ENCODE peak calls at places on chromosomes 11 and 22, in five cellular contexts. P is transverse colon, L is stomach, J is esophagus muscularis mucosa, F is HepG2. Y is an unnamed sample.
A peak's percentile ranks its signal among the peaks of the same experiment; 100 is the strongest.

GRCh38 chr22:27576815-27577564 is 224.6 kb downstream of the MN1 start:
- DNase-seq in P (no peak), L (no peak), J (no peak), F (no peak), Y (no peak)

GRCh38 chr22:50553310-50553709 is 7.6 kb downstream of the KLHDC7B start:
- DNase-seq in P (no peak), L (no peak), J (no peak), F (no peak), Y (no peak)

GRCh38 chr22:30336752-30337460 is 10.2 kb upstream of the TBC1D10A start:
- DNase-seq in P (no peak), L (no peak), J (no peak), F (no peak), Y (no peak)

GRCh38 chr11:69280451-69280850 is 13.5 kb upstream of the MYEOV start:
- DNase-seq in P (no peak), L (no peak), J (no peak), F (no peak), Y (no peak)

GRCh38 chr22:50174382-50175190 is 4.1 kb downstream of the PANX2 start:
- DNase-seq in P (no peak), L (no peak), J (no peak), F (no peak), Y (no peak)

GRCh38 chr11:64765841-64766682 is 6.3 kb upstream of the PYGM start:
- DNase-seq in P (no peak), L (no peak), J (no peak), F (no peak), Y (peak; percentile 70)

GRCh38 chr22:22692707-22693530 is 48.5 kb downstream of the GGTLC2 start:
- DNase-seq in P (peak; percentile 84), L (peak; percentile 75), J (no peak), F (peak; percentile 45), Y (no peak)

GRCh38 chr22:48757581-48757980 is 1070.1 kb downstream of the BRD1 start:
- DNase-seq in P (no peak), L (peak; percentile 14), J (peak; percentile 39), F (no peak), Y (peak; percentile 22)

GRCh38 chr11:65078151-65078550 is 5.7 kb downstream of the CDCA5 start:
- DNase-seq in P (peak; percentile 86), L (peak; percentile 83), J (no peak), F (peak; percentile 49), Y (no peak)

GRCh38 chr11:4890279-4890678 is 8.6 kb downstream of the OR51T1 start:
- DNase-seq in P (no peak), L (no peak), J (no peak), F (no peak), Y (no peak)

GRCh38 chr11:488062-488461 is 19.0 kb downstream of the RNH1 start:
- DNase-seq in P (no peak), L (no peak), J (no peak), F (no peak), Y (no peak)

DNA sequence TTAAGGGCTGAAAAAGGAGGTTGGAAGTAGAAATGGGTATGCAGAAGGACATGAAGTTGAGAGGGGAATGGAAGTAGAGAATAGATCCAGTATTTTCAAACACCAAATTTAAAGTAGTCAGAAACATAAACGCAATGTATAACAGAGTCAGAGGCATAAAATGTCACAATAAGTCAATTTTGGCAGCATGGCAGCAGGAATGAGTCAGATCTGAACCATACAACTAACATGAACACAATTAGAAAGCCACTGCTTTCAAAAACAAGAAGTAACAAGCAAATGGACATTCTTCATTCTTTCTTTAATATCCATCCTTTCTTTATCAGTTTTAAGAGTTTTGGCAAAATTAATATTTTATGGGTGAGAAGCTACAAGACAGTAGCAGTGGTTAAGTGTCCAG is 2.5 kb downstream of the CHORDC1 start:
- DNase-seq in P (no peak), L (no peak), J (no peak), F (no peak), Y (no peak)
- H3K4me3 ChIP-seq in P (no peak overlapping the region), L (no peak overlapping the region), J (no peak overlapping the region), F (peak overlapping the region; percentile 14), Y (no peak overlapping the region)

DNA sequence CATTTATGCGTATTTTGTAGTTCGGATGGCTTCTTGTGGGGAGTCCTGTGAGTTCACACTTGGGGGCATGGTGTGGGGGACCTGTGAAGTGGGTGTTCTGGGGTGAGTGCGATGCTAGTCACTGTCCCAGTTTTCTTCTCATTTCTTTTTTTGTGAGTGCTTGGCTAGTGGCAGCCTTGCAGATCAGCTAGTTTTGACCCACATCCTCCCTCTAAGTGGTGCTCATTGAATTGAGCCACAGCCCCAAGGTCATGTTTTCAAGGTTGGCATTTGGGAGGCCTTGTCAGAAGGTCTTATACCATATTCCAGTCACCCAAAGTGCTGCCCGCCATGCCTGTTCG is 31.7 kb downstream of the PTPRJ start:
- DNase-seq in P (no peak), L (no peak), J (no peak), F (no peak), Y (no peak)
- H3K4me1 ChIP-seq in P (no peaks in the 10 kb centered on the region), L (peaks cover 40% of the 10 kb centered on the region), J (peaks cover 11% of the 10 kb centered on the region), F (peaks cover 23% of the 10 kb centered on the region), Y (peaks cover 6% of the 10 kb centered on the region)

DNA sequence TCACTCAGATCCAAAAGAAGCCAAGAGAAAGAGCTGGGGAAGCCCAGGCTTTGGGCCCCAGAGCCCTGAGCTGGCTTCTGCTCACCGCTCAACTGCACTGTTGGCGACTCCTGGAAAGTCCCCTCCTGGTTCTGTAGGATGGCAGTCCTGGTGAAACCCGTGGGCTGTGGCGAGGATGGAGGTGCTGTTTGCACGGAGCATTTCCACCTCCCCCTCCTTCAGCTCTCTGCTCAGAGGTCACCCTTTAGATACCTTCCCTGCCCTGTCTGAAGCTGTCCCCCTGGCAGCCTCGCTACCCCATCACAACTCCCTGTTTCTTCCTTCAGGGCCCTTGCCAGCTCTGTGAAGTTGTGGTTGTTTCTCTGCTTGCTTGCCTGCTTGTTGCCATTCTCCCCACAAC is 97.8 kb downstream of the MYO18B start:
- DNase-seq in P (no peak), L (no peak), J (no peak), F (no peak), Y (no peak)
- TF ChIP-seq POLR2AphosphoS5 in P (no peak), L (no peak), J (no peak), F (no peak), Y (no peak)

DNA sequence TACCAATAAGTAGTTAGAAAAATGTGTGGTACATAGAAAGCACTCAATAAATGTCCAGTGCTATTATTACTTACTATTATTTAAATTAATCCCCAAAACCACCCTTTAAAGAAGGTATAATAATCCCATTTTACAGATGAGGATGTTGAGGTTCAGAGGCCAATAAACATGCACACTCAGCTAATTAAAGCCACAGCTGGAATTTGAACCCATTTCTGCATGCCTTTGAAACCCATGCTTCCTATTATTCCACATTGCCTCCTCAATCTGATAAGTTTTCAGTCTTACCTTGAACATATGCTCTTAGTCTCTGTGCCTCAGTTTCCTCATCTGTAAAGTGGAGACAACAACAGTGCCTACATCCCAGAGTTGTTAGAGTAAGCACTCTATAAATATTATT is 52.8 kb downstream of the CCDC34 start:
- DNase-seq in P (no peak), L (no peak), J (no peak), F (no peak), Y (no peak)
- H3K4me3 ChIP-seq in P (no peak overlapping the region), L (no peak overlapping the region), J (no peak overlapping the region), F (no peak overlapping the region), Y (no peak overlapping the region)

DNA sequence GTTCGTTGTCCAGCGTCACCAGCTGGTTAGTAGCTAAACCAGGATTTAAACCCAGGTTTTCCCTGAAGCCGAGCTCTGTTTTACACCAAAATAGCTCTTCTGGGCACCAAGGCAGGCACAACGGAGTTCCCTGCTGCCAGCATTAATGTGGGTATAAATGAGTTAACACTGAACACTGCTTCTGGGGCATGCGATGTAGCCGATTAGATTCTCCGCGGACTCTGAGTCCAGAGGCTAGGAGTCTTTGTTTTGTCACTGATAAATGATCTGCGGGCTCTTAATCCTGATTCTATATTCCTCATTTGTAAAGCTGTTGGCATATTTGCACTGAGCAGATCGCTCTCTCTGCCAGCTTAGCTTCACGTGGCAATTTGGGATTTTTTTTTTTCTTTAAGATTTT is 16.8 kb upstream of the LDLRAD3 start:
- DNase-seq in P (no peak), L (no peak), J (no peak), F (no peak), Y (no peak)
- H3K4me1 ChIP-seq in P (no peaks in the 10 kb centered on the region), L (no peaks in the 10 kb centered on the region), J (peaks cover 13% of the 10 kb centered on the region), F (no peaks in the 10 kb centered on the region), Y (peaks cover 17% of the 10 kb centered on the region)

GRCh38 chr11:61961570-61962212 is 5.7 kb downstream of the FTH1 start:
- DNase-seq in P (peak; percentile 60), L (peak; percentile 67), J (no peak), F (peak; percentile 84), Y (peak; percentile 86)
- TF ChIP-seq POLR2AphosphoS5 in P (peak; percentile 52), L (no peak), J (peak; percentile 44), F (no peak), Y (no peak)

GRCh38 chr22:31343235-31344191 is 2.6 kb downstream of the PATZ1 start:
- DNase-seq in P (peak; percentile 81), L (peak; percentile 93), J (no peak), F (no peak), Y (no peak)
- H3K4me3 ChIP-seq in P (no peak overlapping the region), L (peak overlapping the region; percentile 62), J (peak overlapping the region; percentile 79), F (peak overlapping the region; percentile 91), Y (peak overlapping the region; percentile 74)

DNA sequence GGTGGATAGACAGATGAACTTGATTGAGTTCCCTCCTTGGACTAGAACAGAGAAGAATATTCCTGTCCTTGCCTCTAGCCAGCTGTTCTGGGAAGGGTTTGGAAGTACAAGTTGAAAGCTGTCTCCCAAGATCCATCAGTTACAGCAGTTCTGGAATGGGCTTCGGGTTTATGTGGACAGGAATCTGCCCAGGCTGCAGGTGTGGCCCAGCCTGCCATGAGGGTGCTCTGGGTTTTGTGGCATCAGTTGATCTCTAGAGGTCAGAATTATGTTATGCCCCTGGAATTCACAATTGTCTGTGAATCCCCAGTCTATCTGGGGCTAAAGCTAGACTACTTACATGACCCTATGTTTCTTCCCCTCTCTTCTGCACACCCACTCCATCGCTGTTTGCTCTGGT is 4.9 kb upstream of the MICAL2 start:
- DNase-seq in P (no peak), L (no peak), J (no peak), F (no peak), Y (no peak)
- H3K4me1 ChIP-seq in P (peaks cover 8% of the 10 kb centered on the region), L (peaks cover 7% of the 10 kb centered on the region), J (peaks cover 21% of the 10 kb centered on the region), F (peaks cover 15% of the 10 kb centered on the region), Y (peaks cover 32% of the 10 kb centered on the region)

GRCh38 chr11:86182976-86183584 is 61.5 kb upstream of the EED start:
- DNase-seq in P (peak; percentile 80), L (peak; percentile 74), J (no peak), F (no peak), Y (no peak)
- TF ChIP-seq POLR2AphosphoS5 in P (no peak), L (no peak), J (no peak), F (no peak), Y (no peak)

Y was measured in suprapubic skin.